ENCODE peak calls at places on chromosome 1, in nine cellular contexts. V, K, L, E, Z, O, Q, T and P are unnamed samples.

GRCh38 chr1:204075890-204076837 is 3.2 kb downstream of the SOX13 start:
- DNase-seq in V (no peak), K (no peak), L (no peak), E (no peak), Z (no peak), O (no peak), Q (no peak), T (no peak), P (no peak)

GRCh38 chr1:11653101-11653601 is 1.1 kb downstream of the FBXO2 start:
- DNase-seq in V (no peak), K (no peak), L (no peak), E (no peak), Z (no peak), O (no peak), Q (no peak), T (peak), P (no peak)

GRCh38 chr1:32703479-32704291 is 1.1 kb upstream of the SYNC start:
- DNase-seq in V (no peak), K (peak), L (peak), E (no peak), Z (no peak), O (no peak), Q (peak), T (no peak), P (peak)

GRCh38 chr1:167791281-167792209 is 69.8 kb downstream of the MPZL1 start:
- DNase-seq in V (no peak), K (peak), L (peak), E (no peak), Z (no peak), O (no peak), Q (peak), T (no peak), P (peak)

GRCh38 chr1:151716771-151717631 is at the start of gene CELF3:
- DNase-seq in V (no peak), K (no peak), L (no peak), E (no peak), Z (no peak), O (peak), Q (peak), T (peak), P (peak)

GRCh38 chr1:16145030-16145987 is 10.6 kb downstream of the EPHA2 start:
- DNase-seq in V (no peak), K (peak), L (peak), E (no peak), Z (peak), O (peak), Q (peak), T (no peak), P (peak)

GRCh38 chr1:3763351-3764125 is 9.0 kb upstream of the SMIM1 start:
- DNase-seq in V (no peak), K (no peak), L (no peak), E (no peak), Z (no peak), O (no peak), Q (no peak), T (no peak), P (no peak)

GRCh38 chr1:117237701-117238413 is 27.1 kb upstream of the VTCN1 start:
- DNase-seq in V (no peak), K (no peak), L (peak), E (no peak), Z (no peak), O (no peak), Q (peak), T (no peak), P (peak)

GRCh38 chr1:179001451-179001850 is 24.2 kb upstream of the FAM20B start:
- DNase-seq in V (no peak), K (no peak), L (no peak), E (no peak), Z (no peak), O (no peak), Q (no peak), T (no peak), P (no peak)

GRCh38 chr1:219312967-219313366 is 139.3 kb downstream of the LYPLAL1 start:
- DNase-seq in V (no peak), K (no peak), L (no peak), E (no peak), Z (no peak), O (no peak), Q (peak), T (no peak), P (peak)

GRCh38 chr1:201608635-201609395 is 69.9 kb downstream of the NAV1 start:
- DNase-seq in V (no peak), K (no peak), L (peak), E (no peak), Z (no peak), O (no peak), Q (peak), T (no peak), P (peak)

GRCh38 chr1:23010734-23011449 is 4.8 kb downstream of the TEX46 start:
- DNase-seq in V (no peak), K (peak), L (no peak), E (no peak), Z (no peak), O (no peak), Q (peak), T (no peak), P (peak)

GRCh38 chr1:50974618-50974935 is 4.5 kb downstream of the CDKN2C start:
- DNase-seq in V (no peak), K (no peak), L (no peak), E (no peak), Z (no peak), O (no peak), Q (no peak), T (no peak), P (no peak)

GRCh38 chr1:31243451-31244286 is 4.0 kb upstream of the NKAIN1 start:
- DNase-seq in V (no peak), K (no peak), L (no peak), E (no peak), Z (no peak), O (no peak), Q (peak), T (no peak), P (peak)